ENCODE peak calls at places on chromosomes 12 and 14, in six cellular contexts. I, F, S, A, D and U are unnamed samples.

GRCh38 chr14:67881225-67881624 is 61.6 kb downstream of the RAD51B start:
- DNase-seq in I (no peak), S (no peak), F (peak), D (no peak), A (peak), U (peak)

GRCh38 chr12:105253882-105254513 is 18.0 kb upstream of the APPL2 start:
- DNase-seq in S (peak), A (no peak), I (peak), D (no peak), F (no peak), U (no peak)

GRCh38 chr12:26416550-26416949 is 221.2 kb downstream of the SSPN start:
- DNase-seq in F (no peak), A (no peak), D (no peak), S (no peak), I (no peak), U (no peak)

GRCh38 chr12:14394317-14395058 is 29.0 kb downstream of the ATF7IP start:
- DNase-seq in I (peak), A (peak), S (peak), F (no peak), D (no peak), U (no peak)

GRCh38 chr12:89162704-89163261 is 189.5 kb downstream of the DUSP6 start:
- DNase-seq in F (no peak), I (no peak), A (peak), S (no peak), D (no peak), U (no peak)

GRCh38 chr12:89980236-89980635 is 271.6 kb upstream of the ATP2B1 start:
- DNase-seq in S (no peak), D (no peak), I (no peak), F (no peak), A (no peak), U (no peak)

GRCh38 chr12:69309461-69309860 is 38.7 kb upstream of the LYZ start:
- DNase-seq in A (no peak), F (no peak), I (no peak), D (no peak), S (no peak), U (no peak)

GRCh38 chr12:59044791-59045190 is 124.5 kb upstream of the LRIG3 start:
- DNase-seq in S (no peak), I (no peak), D (no peak), F (no peak), A (no peak), U (no peak)

GRCh38 chr14:25150401-25150800 is 100.5 kb upstream of the STXBP6 start:
- DNase-seq in S (no peak), A (no peak), F (no peak), D (no peak), I (no peak), U (no peak)

GRCh38 chr14:62181591-62181990 is 419.4 kb downstream of the SNAPC1 start:
- DNase-seq in A (no peak), F (no peak), I (no peak), D (no peak), S (no peak), U (no peak)

DNA sequence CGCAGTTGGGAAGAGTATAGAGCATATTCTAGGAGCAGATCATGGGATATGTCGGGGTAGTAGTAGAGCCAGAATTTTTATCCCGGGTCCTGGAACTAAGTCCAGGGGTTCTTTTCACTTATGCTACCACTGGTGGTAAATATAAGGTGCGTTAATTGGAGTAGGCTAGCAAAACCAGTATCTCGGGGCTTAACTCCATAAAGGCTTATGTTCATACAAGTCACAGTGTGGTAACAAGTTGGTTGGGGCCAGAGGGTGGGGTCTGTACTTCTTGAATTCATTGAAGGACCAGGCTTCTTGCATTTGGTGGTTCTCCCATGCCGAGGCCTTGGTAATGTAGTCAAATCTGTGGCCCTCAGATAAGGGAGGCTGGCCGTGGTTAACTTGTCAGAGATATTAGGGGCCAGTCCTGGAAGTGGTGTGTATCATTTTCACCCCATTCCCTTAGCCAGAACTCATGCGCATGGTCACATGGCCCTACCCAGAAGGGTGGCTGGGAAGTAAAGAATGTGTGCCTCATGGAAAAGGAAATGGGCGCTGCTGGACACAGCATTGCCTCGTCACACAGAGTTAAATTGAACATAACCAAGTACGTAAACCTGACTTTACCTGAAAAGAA is 1.5 kb upstream of the ZNF641 start:
- DNase-seq in I (no peak), D (no peak), F (no peak), A (no peak), S (peak), U (no peak)
- TF ChIP-seq POLR2A in I (no peak), D (no peak), F (no peak), A (no peak), S (no peak), U (no peak)

GRCh38 chr12:54389139-54389508 is 4.6 kb upstream of the ZNF385A start:
- DNase-seq in A (no peak), F (no peak), S (no peak), D (no peak), I (no peak), U (no peak)

GRCh38 chr12:54386781-54387467 is 2.4 kb upstream of the ZNF385A start:
- DNase-seq in D (no peak), S (no peak), A (no peak), F (no peak), I (no peak), U (no peak)

GRCh38 chr12:54390176-54390667 is 5.7 kb upstream of the ZNF385A start:
- DNase-seq in F (no peak), D (no peak), A (no peak), S (peak), I (no peak), U (no peak)

GRCh38 chr12:54389536-54390175 is 5.1 kb upstream of the ZNF385A start:
- DNase-seq in S (no peak), F (no peak), I (no peak), D (no peak), A (no peak), U (no peak)

GRCh38 chr12:54388214-54389138 is 3.9 kb upstream of the ZNF385A start:
- DNase-seq in I (no peak), S (peak), D (no peak), F (no peak), A (no peak), U (no peak)
- TF ChIP-seq TAF1 in I (no peak), S (no peak), D (no peak), F (no peak), A (no peak), U (no peak)

GRCh38 chr12:95790912-95791849 is 617 bp upstream of the NTN4 start:
- DNase-seq in I (no peak), F (peak), D (no peak), A (no peak), S (no peak), U (peak)

GRCh38 chr12:95790025-95790911 is at the start of gene NTN4:
- DNase-seq in I (no peak), A (no peak), D (no peak), F (peak), S (no peak), U (peak)

GRCh38 chr12:95788637-95789036 is 1.9 kb downstream of the NTN4 start:
- DNase-seq in A (no peak), S (no peak), D (no peak), F (no peak), I (no peak), U (no peak)

GRCh38 chr12:95787274-95787814 is 3.2 kb downstream of the NTN4 start:
- DNase-seq in I (no peak), F (no peak), S (no peak), D (no peak), A (no peak), U (no peak)

DNA sequence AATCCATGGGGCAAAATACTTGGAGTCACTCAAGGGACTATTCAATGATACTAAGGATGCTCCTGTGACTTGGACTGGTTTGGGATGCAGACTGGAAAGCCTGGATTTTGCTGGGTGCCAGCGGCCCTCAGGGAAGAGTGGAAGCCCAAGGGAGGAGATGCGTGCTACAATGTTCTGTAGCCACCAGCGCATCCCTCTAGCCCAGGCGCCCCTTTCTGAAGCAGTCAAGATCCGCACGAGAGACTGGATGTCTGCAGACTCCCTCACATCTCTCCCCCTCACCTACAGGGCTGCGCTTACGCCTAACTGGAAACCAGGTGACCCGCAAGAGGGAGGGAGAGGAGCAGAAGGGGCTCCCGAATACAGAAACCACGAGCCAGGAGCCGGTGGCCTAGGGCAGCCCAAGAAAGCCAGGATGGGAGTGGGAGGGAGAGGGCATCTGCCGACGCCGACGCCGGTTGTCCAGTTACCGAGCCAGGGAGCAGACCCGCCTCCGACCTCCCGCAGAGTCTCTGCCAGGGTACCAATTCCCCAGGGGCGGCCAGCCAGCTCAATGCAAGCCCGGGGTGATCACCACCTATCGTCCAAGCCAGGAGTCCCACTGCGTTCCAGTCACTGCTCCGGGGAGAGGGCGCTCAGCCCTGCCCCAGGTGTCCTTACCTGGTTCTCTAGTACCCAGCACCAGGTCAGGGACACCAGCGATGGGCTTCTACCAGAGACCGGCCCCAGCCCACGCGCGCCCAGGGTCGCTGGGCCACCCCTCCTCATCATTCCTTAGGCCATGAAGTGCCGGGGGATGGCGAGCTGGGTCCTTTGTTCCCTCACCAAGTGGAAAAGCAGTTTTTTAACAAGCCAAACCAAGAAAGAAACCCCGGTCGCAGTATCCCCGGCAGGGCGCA is 1.2 kb downstream of the NTN4 start:
- DNase-seq in I (no peak), D (no peak), S (no peak), A (no peak), F (no peak), U (no peak)
- TF ChIP-seq POLR2A in I (no peak), D (no peak), S (no peak), A (no peak), F (no peak), U (no peak)

GRCh38 chr14:99990268-99991170 is 74.7 kb upstream of the EVL start:
- DNase-seq in I (no peak), D (no peak), F (no peak), A (no peak), S (no peak), U (no peak)

GRCh38 chr14:99991306-99991705 is 73.9 kb upstream of the EVL start:
- DNase-seq in S (no peak), I (no peak), F (no peak), D (no peak), A (no peak), U (no peak)

GRCh38 chr14:99996951-99997571 is 68.2 kb upstream of the EVL start:
- DNase-seq in S (no peak), D (no peak), F (no peak), I (no peak), A (no peak), U (no peak)

GRCh38 chr14:99995700-99996356 is 69.4 kb upstream of the EVL start:
- DNase-seq in D (peak), S (peak), F (peak), I (peak), A (peak), U (peak)
- TF ChIP-seq TAF1 in D (no peak), S (no peak), F (no peak), I (no peak), A (no peak), U (no peak)

DNA sequence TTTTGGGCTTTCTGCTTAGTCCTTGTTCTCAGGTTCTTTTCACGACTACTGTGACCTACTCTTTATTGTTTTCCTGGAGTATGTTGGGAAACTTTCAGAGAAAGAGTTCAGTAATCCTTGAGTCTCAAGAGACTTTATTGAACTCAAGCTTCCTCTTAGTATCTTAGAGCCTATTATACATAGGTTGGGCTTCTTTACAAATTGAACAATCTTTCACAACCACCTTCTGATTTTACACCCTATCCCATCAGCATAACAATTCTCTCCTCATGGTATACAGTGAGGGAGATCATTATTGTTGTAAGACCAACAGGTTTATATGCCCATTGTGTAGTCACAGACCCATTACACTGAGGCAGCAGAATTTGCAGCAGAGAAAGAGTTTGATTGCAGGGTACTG is 193.2 kb upstream of the IGF1 start:
- DNase-seq in D (no peak), I (no peak), F (no peak), A (no peak), S (no peak), U (no peak)
- TF ChIP-seq POLR2A in D (no peak), I (no peak), F (no peak), A (no peak), S (no peak), U (no peak)

GRCh38 chr12:70824511-70824910 is 96.0 kb downstream of the PTPRR start:
- DNase-seq in A (no peak), F (no peak), I (no peak), S (no peak), D (no peak), U (no peak)

GRCh38 chr12:70829070-70829469 is 91.5 kb downstream of the PTPRR start:
- DNase-seq in I (no peak), A (no peak), D (no peak), F (no peak), S (no peak), U (no peak)

GRCh38 chr12:70828391-70828790 is 92.1 kb downstream of the PTPRR start:
- DNase-seq in D (no peak), F (no peak), A (no peak), I (no peak), S (no peak), U (no peak)

GRCh38 chr12:70823182-70823976 is 97.2 kb downstream of the PTPRR start:
- DNase-seq in D (no peak), A (no peak), S (no peak), I (no peak), F (no peak), U (no peak)

GRCh38 chr12:70826156-70826555 is 94.4 kb downstream of the PTPRR start:
- DNase-seq in F (no peak), A (no peak), S (no peak), D (no peak), I (no peak), U (no peak)
- TF ChIP-seq TAF1 in F (no peak), A (no peak), S (no peak), D (no peak), I (no peak), U (no peak)

DNA sequence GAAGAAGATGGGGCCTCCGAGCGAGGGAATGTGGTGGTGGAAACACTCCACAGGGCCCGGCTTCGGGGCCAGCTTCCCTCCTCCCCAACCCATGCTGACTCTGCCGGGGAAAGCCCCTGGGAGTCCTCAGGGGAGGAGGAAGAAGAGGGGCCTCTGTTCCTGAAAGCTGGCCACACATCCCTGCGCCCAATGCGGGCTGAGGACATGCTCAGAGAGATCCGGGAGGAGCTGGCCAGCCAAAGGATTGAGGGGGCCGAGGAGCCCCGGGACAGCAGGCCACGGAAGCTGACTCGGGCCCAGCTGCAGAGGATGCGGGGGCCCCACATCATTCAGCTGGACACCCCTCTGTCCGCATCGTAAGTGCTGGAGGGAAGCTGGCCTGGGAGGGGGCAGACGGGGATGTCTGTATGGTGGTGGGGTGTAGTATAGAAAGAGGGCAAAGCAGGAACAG is 14.3 kb downstream of the TNFRSF1A start:
- DNase-seq in F (no peak), I (no peak), S (no peak), D (no peak), A (no peak), U (no peak)
- TF ChIP-seq POLR2A in F (no peak), I (no peak), S (peak), D (no peak), A (no peak), U (no peak)

GRCh38 chr12:54075974-54076373 is 22.3 kb downstream of the HOXC4 start:
- DNase-seq in A (no peak), F (no peak), S (no peak), D (peak), I (no peak), U (no peak)
- TF ChIP-seq TAF1 in A (no peak), F (no peak), S (no peak), D (no peak), I (no peak), U (no peak)